ENCODE peak calls at places on chromosomes 16 and 17, in eight cellular contexts. One of them, this sample, is unnamed.

GRCh38 chr17:69030145-69030544 is 30.6 kb downstream of the ABCA9 start:
- DNase-seq in GM23338: no peak
- DNase-seq in PC-9: no peak
- DNase-seq in testis: no peak
- DNase-seq in A549: no peak
- DNase-seq in astrocyte of the spinal cord: no peak
- DNase-seq in uterus: no peak
- DNase-seq in ascending aorta: no peak
- DNase-seq in this sample: peak; percentile 41

GRCh38 chr16:55204923-55205322 is 119.1 kb upstream of the IRX6 start:
- DNase-seq in ascending aorta: no peak
- DNase-seq in testis: no peak
- DNase-seq in PC-9: no peak
- DNase-seq in GM23338: no peak
- DNase-seq in astrocyte of the spinal cord: no peak
- DNase-seq in A549: no peak
- DNase-seq in uterus: no peak
- DNase-seq in this sample: no peak

GRCh38 chr17:50935201-50936124 is 69.3 kb upstream of the TOB1 start:
- DNase-seq in PC-9: peak; percentile 82
- DNase-seq in A549: peak; percentile 97
- DNase-seq in ascending aorta: peak; percentile 81
- DNase-seq in uterus: no peak
- DNase-seq in astrocyte of the spinal cord: no peak
- DNase-seq in GM23338: no peak
- DNase-seq in testis: peak; percentile 86
- DNase-seq in this sample: no peak

GRCh38 chr17:42112552-42113176 is at the start of gene DHX58:
- DNase-seq in PC-9: peak; percentile 65
- DNase-seq in astrocyte of the spinal cord: peak; percentile 64
- DNase-seq in testis: peak; percentile 90
- DNase-seq in GM23338: peak; percentile 60
- DNase-seq in ascending aorta: peak; percentile 39
- DNase-seq in uterus: peak; percentile 82
- DNase-seq in A549: peak; percentile 54
- DNase-seq in this sample: peak; percentile 85

GRCh38 chr16:2489581-2489980 is 14.7 kb downstream of the TBC1D24 start:
- DNase-seq in testis: no peak
- DNase-seq in ascending aorta: no peak
- DNase-seq in uterus: no peak
- DNase-seq in A549: no peak
- DNase-seq in astrocyte of the spinal cord: no peak
- DNase-seq in GM23338: no peak
- DNase-seq in PC-9: no peak
- DNase-seq in this sample: no peak

GRCh38 chr17:68950725-68951124 is 4.5 kb downstream of the ABCA8 start:
- DNase-seq in PC-9: no peak
- DNase-seq in GM23338: no peak
- DNase-seq in testis: no peak
- DNase-seq in ascending aorta: no peak
- DNase-seq in astrocyte of the spinal cord: no peak
- DNase-seq in uterus: no peak
- DNase-seq in A549: no peak
- DNase-seq in this sample: no peak

GRCh38 chr17:57262557-57262956 is 6.2 kb downstream of the MSI2 start:
- DNase-seq in ascending aorta: no peak
- DNase-seq in PC-9: no peak
- DNase-seq in testis: no peak
- DNase-seq in astrocyte of the spinal cord: no peak
- DNase-seq in A549: no peak
- DNase-seq in uterus: no peak
- DNase-seq in GM23338: no peak
- DNase-seq in this sample: no peak

GRCh38 chr17:44095647-44096496 is 25.3 kb downstream of the G6PC3 start:
- DNase-seq in testis: peak; percentile 78
- DNase-seq in uterus: peak; percentile 76
- DNase-seq in PC-9: peak; percentile 88
- DNase-seq in GM23338: peak; percentile 96
- DNase-seq in ascending aorta: no peak
- DNase-seq in astrocyte of the spinal cord: peak; percentile 95
- DNase-seq in A549: peak; percentile 88
- DNase-seq in this sample: peak; percentile 84

GRCh38 chr16:24939738-24940137 is 75.4 kb downstream of the ARHGAP17 start:
- DNase-seq in A549: no peak
- DNase-seq in testis: no peak
- DNase-seq in astrocyte of the spinal cord: no peak
- DNase-seq in ascending aorta: no peak
- DNase-seq in uterus: no peak
- DNase-seq in PC-9: no peak
- DNase-seq in GM23338: no peak
- DNase-seq in this sample: no peak

GRCh38 chr16:4520913-4521312 is 17.7 kb downstream of the CDIP1 start:
- DNase-seq in GM23338: no peak
- DNase-seq in uterus: no peak
- DNase-seq in testis: no peak
- DNase-seq in ascending aorta: no peak
- DNase-seq in A549: no peak
- DNase-seq in astrocyte of the spinal cord: peak; percentile 33
- DNase-seq in PC-9: no peak
- DNase-seq in this sample: no peak

GRCh38 chr16:4521971-4522623 is 16.5 kb downstream of the CDIP1 start:
- DNase-seq in A549: no peak
- DNase-seq in PC-9: no peak
- DNase-seq in GM23338: peak; percentile 68
- DNase-seq in astrocyte of the spinal cord: peak; percentile 53
- DNase-seq in uterus: no peak
- DNase-seq in ascending aorta: no peak
- DNase-seq in testis: no peak
- DNase-seq in this sample: no peak

GRCh38 chr16:4517812-4518211 is 20.8 kb downstream of the CDIP1 start:
- DNase-seq in testis: no peak
- DNase-seq in GM23338: peak; percentile 87
- DNase-seq in ascending aorta: no peak
- DNase-seq in A549: peak; percentile 40
- DNase-seq in PC-9: peak; percentile 45
- DNase-seq in astrocyte of the spinal cord: peak; percentile 43
- DNase-seq in uterus: no peak
- DNase-seq in this sample: peak; percentile 32

GRCh38 chr16:4518281-4518680 is 20.3 kb downstream of the CDIP1 start:
- DNase-seq in testis: no peak
- DNase-seq in astrocyte of the spinal cord: no peak
- DNase-seq in GM23338: no peak
- DNase-seq in uterus: no peak
- DNase-seq in A549: no peak
- DNase-seq in ascending aorta: no peak
- DNase-seq in PC-9: no peak
- DNase-seq in this sample: no peak

DNA sequence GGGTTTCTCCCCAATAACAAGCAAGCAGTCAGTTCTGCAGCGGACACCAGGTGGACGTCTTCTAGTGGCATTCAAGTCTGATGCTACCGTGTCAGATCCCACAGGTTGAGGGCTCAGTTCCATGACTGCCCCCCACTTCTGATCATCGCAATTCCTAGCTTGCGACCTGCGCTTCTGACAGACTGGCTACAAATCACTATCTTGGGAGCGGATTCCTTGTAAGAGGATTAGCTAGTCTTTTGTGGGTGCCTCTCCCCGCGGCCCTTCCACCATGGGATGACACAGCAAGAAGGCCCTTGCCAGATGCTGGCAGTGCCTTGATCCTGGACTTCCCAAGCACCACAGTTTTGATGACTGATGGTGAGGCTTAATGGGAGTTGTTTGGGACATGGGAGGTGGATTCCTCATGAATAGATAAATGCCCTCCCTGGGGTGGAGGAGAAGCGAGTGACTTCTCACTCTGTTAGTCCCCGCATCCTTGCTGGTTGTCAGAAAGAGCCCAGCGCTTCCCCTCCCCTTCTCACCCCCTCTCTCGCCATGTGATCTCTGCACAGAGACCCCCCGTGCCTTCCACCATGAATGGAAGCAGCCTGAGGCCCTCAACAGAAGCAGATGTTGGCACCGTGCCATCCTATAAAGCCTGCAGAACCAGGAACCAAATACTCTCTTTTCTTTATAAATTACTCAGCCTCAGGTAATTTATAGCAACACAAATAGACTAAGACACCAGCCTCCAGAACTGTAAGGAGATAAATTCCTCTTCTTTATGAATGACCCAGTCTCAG is 19.1 kb downstream of the CDIP1 start:
- DNase-seq in astrocyte of the spinal cord: no peak
- DNase-seq in PC-9: no peak
- DNase-seq in GM23338: no peak
- DNase-seq in uterus: no peak
- DNase-seq in ascending aorta: no peak
- DNase-seq in A549: no peak
- DNase-seq in testis: no peak
- DNase-seq in this sample: no peak
- H3K4me3 ChIP-seq in astrocyte of the spinal cord: no peak overlapping the region
- H3K4me3 ChIP-seq in PC-9: no peak overlapping the region
- H3K4me3 ChIP-seq in GM23338: no peak overlapping the region
- H3K4me3 ChIP-seq in uterus: no peak overlapping the region
- H3K4me3 ChIP-seq in ascending aorta: no peak overlapping the region
- H3K4me3 ChIP-seq in A549: no peak overlapping the region
- H3K4me3 ChIP-seq in testis: no peak overlapping the region
- H3K4me3 ChIP-seq in this sample: no peak overlapping the region

GRCh38 chr17:35063514-35064223 is at the start of gene RFFL:
- DNase-seq in PC-9: peak; percentile 79
- DNase-seq in astrocyte of the spinal cord: peak; percentile 98
- DNase-seq in ascending aorta: peak; percentile 81
- DNase-seq in uterus: peak; percentile 92
- DNase-seq in testis: peak; percentile 93
- DNase-seq in GM23338: peak; percentile 95
- DNase-seq in A549: peak; percentile 99
- DNase-seq in this sample: peak; percentile 97
- TF ChIP-seq CTCF in PC-9: no peak
- TF ChIP-seq CTCF in astrocyte of the spinal cord: no peak
- TF ChIP-seq CTCF in ascending aorta: peak; percentile 29
- TF ChIP-seq CTCF in uterus: peak; percentile 43
- TF ChIP-seq CTCF in testis: no peak
- TF ChIP-seq CTCF in GM23338: no peak
- TF ChIP-seq CTCF in A549: no peak
- TF ChIP-seq CTCF in this sample: peak; percentile 7

DNA sequence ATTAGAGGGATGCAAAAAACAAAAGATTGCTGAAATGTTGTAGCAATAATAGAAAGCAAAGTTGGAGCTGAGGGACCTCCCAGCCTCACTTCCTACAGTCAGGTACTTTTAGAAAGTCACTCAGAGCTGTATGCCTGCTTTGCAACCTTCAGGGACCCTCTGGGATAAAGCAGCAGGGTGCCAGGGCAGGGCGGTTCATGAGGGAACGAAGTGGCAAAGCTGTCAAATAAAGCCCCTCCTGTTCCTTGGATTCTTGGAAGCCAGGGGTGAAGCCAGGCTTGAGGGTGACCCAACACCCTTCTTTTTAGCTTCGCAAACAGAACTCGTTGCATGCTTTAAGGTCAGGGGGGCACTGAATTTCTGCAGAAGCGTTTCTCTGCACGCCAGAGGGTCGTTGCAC is 767 bp downstream of the ATP2C2 start:
- DNase-seq in A549: no peak
- DNase-seq in ascending aorta: no peak
- DNase-seq in uterus: no peak
- DNase-seq in PC-9: no peak
- DNase-seq in testis: no peak
- DNase-seq in astrocyte of the spinal cord: no peak
- DNase-seq in GM23338: peak; percentile 43
- DNase-seq in this sample: no peak
- H3K4me3 ChIP-seq in A549: no peak overlapping the region
- H3K4me3 ChIP-seq in ascending aorta: no peak overlapping the region
- H3K4me3 ChIP-seq in uterus: no peak overlapping the region
- H3K4me3 ChIP-seq in PC-9: peak overlapping the region; percentile 91
- H3K4me3 ChIP-seq in testis: no peak overlapping the region
- H3K4me3 ChIP-seq in astrocyte of the spinal cord: no peak overlapping the region
- H3K4me3 ChIP-seq in GM23338: peak overlapping the region; percentile 80
- H3K4me3 ChIP-seq in this sample: no peak overlapping the region

GRCh38 chr16:85762970-85763369 is 12.1 kb upstream of the C16orf74 start:
- DNase-seq in astrocyte of the spinal cord: no peak
- DNase-seq in GM23338: no peak
- DNase-seq in testis: no peak
- DNase-seq in A549: no peak
- DNase-seq in uterus: no peak
- DNase-seq in ascending aorta: no peak
- DNase-seq in PC-9: no peak
- DNase-seq in this sample: no peak

GRCh38 chr16:85761866-85762265 is 11.0 kb upstream of the C16orf74 start:
- DNase-seq in GM23338: no peak
- DNase-seq in ascending aorta: no peak
- DNase-seq in testis: no peak
- DNase-seq in astrocyte of the spinal cord: no peak
- DNase-seq in PC-9: no peak
- DNase-seq in A549: no peak
- DNase-seq in uterus: no peak
- DNase-seq in this sample: no peak

GRCh38 chr16:85759136-85759535 is 8.2 kb upstream of the C16orf74 start:
- DNase-seq in PC-9: no peak
- DNase-seq in testis: no peak
- DNase-seq in ascending aorta: no peak
- DNase-seq in GM23338: no peak
- DNase-seq in A549: no peak
- DNase-seq in astrocyte of the spinal cord: no peak
- DNase-seq in uterus: no peak
- DNase-seq in this sample: no peak

GRCh38 chr16:85757341-85757822 is 6.5 kb upstream of the C16orf74 start:
- DNase-seq in PC-9: no peak
- DNase-seq in testis: no peak
- DNase-seq in ascending aorta: no peak
- DNase-seq in uterus: no peak
- DNase-seq in A549: no peak
- DNase-seq in astrocyte of the spinal cord: peak; percentile 89
- DNase-seq in GM23338: no peak
- DNase-seq in this sample: peak; percentile 24

DNA sequence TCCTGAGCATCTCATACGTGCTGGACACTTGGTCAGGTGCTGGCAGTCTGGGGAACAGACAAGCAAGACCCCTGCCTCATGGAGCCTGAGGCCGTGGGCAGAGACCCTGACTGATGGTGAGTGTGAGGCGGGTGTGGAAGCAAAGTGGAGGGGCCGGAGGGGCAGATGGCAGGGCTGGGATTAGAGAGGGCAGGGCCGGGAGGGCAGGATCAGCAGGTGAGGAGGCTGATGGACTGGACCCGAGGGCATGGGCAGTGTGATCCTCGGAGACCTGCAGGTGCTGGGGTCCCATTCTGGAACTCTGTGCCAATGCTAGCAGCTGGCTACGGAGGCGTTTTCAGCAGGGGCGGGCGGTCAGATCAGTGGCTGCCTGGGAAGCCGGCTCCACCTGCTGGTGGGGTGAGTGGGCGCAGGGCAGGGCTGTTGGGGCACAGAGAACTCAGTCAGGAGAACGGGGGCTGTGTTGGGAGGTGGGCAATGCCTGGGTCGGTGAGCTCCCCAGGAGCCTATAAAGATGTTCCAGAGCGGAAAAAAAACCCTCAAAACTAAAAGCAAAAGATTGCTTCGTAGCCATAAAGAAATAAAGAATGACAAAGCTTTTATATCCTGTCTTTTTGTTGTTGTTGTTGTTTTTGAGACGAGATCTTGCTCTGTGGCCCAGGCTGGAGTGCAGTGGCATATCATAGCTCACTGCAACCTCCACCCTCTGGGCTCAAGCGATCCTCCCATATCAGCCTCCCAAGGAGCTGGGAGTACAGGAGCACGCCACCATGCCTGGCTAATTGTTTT is 8.9 kb upstream of the C16orf74 start:
- DNase-seq in GM23338: peak; percentile 66
- DNase-seq in astrocyte of the spinal cord: no peak
- DNase-seq in ascending aorta: no peak
- DNase-seq in PC-9: peak; percentile 71
- DNase-seq in A549: peak; percentile 55
- DNase-seq in uterus: no peak
- DNase-seq in testis: no peak
- DNase-seq in this sample: no peak
- TF ChIP-seq CTCF in GM23338: peak; percentile 73
- TF ChIP-seq CTCF in astrocyte of the spinal cord: peak; percentile 41
- TF ChIP-seq CTCF in ascending aorta: no peak
- TF ChIP-seq CTCF in PC-9: peak; percentile 74
- TF ChIP-seq CTCF in A549: peak; percentile 49
- TF ChIP-seq CTCF in uterus: no peak
- TF ChIP-seq CTCF in testis: no peak
- TF ChIP-seq CTCF in this sample: peak; percentile 35